ENCODE peak calls at places on chromosomes 6 and 20, in five cellular contexts. U is fibroblast of lung, M is uterus, R is keratinocyte, L is aorta. Z is an unnamed sample.

GRCh38 chr6:126188271-126188909 is 151.5 kb upstream of the CENPW start:
- DNase-seq in U (peak; percentile 88), M (no peak), R (no peak), L (no peak), Z (no peak)

GRCh38 chr20:31678389-31679356 is 41.0 kb downstream of the COX4I2 start:
- DNase-seq in M (no peak), R (no peak), U (no peak), L (peak; percentile 39), Z (no peak)

GRCh38 chr6:98574991-98575390 is 259.4 kb upstream of the POU3F2 start:
- DNase-seq in R (no peak), L (no peak), M (no peak), U (no peak), Z (no peak)

GRCh38 chr6:139540276-139540675 is 165.8 kb upstream of the CITED2 start:
- DNase-seq in U (peak; percentile 88), L (no peak), R (no peak), M (no peak), Z (no peak)

GRCh38 chr6:24861934-24862333 is 63.2 kb upstream of the ARMH2 start:
- DNase-seq in R (no peak), U (no peak), M (no peak), L (no peak), Z (no peak)

GRCh38 chr6:4157506-4157905 is 22.1 kb upstream of the ECI2 start:
- DNase-seq in R (no peak), M (no peak), U (no peak), L (no peak), Z (no peak)

GRCh38 chr6:33418690-33419291 is 884 bp upstream of the CUTA start:
- DNase-seq in U (no peak), L (no peak), R (no peak), M (no peak), Z (no peak)

GRCh38 chr6:38192486-38192885 is 373.0 kb downstream of the ZFAND3 start:
- DNase-seq in R (no peak), M (no peak), U (no peak), L (no peak), Z (no peak)

GRCh38 chr6:111583986-111584385 is 21.7 kb downstream of the TRAF3IP2 start:
- DNase-seq in M (no peak), U (no peak), L (no peak), R (no peak), Z (no peak)

GRCh38 chr6:12275084-12275483 is 15.1 kb upstream of the EDN1 start:
- DNase-seq in R (no peak), L (no peak), U (no peak), M (no peak), Z (no peak)

GRCh38 chr6:93282521-93283031 is 136.8 kb downstream of the EPHA7 start:
- DNase-seq in L (peak; percentile 64), M (no peak), R (no peak), U (no peak), Z (peak; percentile 34)

GRCh38 chr6:118252474-118252873 is 295.6 kb upstream of the PLN start:
- DNase-seq in R (no peak), L (no peak), U (no peak), M (no peak), Z (no peak)

GRCh38 chr20:40753472-40753871 is 64.4 kb upstream of the MAFB start:
- DNase-seq in U (no peak), R (no peak), L (no peak), M (no peak), Z (no peak)

GRCh38 chr6:20791074-20791473 is 256.8 kb downstream of the CDKAL1 start:
- DNase-seq in L (no peak), U (no peak), M (no peak), R (no peak), Z (no peak)

GRCh38 chr6:116424001-116424400 is 37.2 kb upstream of the CALHM6 start:
- DNase-seq in R (no peak), U (no peak), M (no peak), L (no peak), Z (no peak)

GRCh38 chr20:10093087-10093591 is 58.4 kb downstream of the ANKEF1 start:
- DNase-seq in U (peak; percentile 68), R (no peak), L (no peak), M (no peak), Z (no peak)

GRCh38 chr6:35489995-35490791 is 6.7 kb downstream of the TEAD3 start:
- DNase-seq in R (no peak), U (peak; percentile 84), M (peak; percentile 96), L (peak; percentile 97), Z (peak; percentile 70)

DNA sequence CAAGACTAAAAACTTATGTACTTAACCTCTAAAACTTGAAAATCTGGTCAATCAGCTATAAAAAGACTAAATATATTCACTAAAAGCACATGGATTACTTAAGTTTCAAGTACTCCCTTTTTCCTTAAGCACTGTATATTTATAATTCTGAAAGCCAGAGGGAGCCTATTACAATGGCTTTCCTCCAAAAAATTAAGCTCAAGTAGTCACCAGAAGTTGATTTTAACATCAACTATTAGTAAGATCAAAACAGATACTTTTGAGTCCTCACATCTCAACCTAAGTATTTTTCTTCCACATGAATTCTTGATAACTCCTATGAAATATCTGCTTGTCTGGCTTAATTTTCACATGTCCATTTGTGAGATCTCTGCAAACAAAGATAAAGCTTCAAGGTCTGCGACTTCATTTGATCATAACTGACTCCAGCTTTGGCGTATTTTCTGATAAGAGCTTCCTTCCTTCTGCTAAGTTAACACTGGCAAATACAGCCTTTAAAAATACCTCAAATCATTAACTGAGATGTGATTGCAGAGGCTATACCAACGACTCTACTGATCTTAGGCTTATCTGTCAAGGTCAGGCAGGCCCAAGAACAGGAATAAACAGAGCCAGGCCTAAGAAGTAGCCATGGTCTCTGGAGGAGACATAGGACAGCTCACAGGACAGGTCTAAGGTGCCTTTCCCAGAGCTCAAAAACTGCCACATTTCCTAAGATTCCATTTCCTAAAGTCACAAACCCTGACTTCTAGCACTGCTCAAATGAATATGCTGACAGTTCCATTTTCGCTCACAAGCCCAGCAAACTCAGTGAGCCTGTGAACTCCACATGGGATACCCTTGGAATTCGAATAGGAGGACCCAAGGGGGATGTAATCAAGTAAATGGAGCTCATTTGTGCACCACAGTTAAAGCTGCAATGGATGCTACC is 10.0 kb downstream of the SNX5 start:
- DNase-seq in R (no peak), U (peak; percentile 71), L (no peak), M (no peak), Z (no peak)
- H3K27ac ChIP-seq in R (no peak overlapping the region), U (peak overlapping the region; percentile 55), L (no peak overlapping the region), M (peak overlapping the region; percentile 57), Z (peak overlapping the region; percentile 42)

GRCh38 chr20:63691711-63692435 is 4.6 kb upstream of the TNFRSF6B start:
- DNase-seq in M (no peak), R (no peak), L (peak; percentile 75), U (no peak), Z (peak; percentile 43)

GRCh38 chr20:63690898-63691710 is 5.3 kb upstream of the TNFRSF6B start:
- DNase-seq in L (peak; percentile 76), U (no peak), R (no peak), M (no peak), Z (no peak)

GRCh38 chr20:63689046-63690000 is 7.1 kb upstream of the TNFRSF6B start:
- DNase-seq in L (no peak), R (no peak), M (no peak), U (no peak), Z (no peak)

GRCh38 chr20:63688234-63689045 is 8.0 kb upstream of the TNFRSF6B start:
- DNase-seq in U (no peak), L (no peak), M (no peak), R (no peak), Z (no peak)

DNA sequence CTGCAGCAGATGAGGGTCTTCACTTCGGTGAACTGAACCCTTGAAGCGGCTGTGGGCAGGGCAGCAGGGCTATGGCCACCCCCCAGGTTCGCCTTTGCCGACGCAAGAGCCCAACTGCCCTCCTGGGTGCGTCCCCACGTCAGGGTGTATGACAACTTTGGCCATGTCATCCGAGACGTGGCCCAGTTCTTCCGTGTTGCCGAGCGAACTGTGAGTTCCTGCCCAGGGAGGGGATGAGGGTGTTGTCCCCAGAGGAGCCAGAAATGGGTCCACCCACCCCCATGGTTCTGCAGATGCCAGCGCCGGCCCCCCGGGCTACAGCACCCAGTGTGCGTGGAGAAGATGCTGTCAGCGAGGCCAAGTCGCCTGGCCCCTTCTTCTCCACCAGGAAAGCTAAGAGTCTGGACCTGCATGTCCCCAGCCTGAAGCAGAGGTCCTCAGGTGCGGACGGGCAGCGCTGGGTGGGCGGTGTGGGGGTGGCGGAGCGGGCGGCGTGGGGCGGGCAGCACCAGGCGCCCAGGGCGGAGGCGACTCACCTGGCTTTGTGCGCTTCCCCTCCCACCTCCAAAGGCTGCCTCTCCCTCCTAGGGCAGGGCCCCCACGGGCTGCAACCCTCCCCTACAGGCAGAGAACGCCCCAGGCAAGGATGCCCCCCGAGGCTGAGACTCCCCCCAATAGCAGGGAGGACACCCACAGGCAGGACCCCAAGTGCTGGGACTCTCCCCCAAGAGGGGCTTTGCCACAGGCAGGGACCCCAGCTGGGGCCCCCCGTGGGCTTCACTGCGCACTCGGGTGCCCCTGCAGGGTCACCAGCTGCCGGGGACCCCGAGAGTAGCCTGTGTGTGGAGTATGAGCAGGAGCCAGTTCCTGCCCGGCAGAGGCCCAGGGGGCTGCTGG is 6.2 kb upstream of the TNFRSF6B start:
- DNase-seq in L (no peak), M (no peak), R (no peak), U (no peak), Z (no peak)
- H3K4me1 ChIP-seq in L (no peaks in the 10 kb centered on the region), M (peaks cover 15% of the 10 kb centered on the region), R (peaks cover 30% of the 10 kb centered on the region), U (peaks cover 25% of the 10 kb centered on the region), Z (peaks cover 55% of the 10 kb centered on the region)

DNA sequence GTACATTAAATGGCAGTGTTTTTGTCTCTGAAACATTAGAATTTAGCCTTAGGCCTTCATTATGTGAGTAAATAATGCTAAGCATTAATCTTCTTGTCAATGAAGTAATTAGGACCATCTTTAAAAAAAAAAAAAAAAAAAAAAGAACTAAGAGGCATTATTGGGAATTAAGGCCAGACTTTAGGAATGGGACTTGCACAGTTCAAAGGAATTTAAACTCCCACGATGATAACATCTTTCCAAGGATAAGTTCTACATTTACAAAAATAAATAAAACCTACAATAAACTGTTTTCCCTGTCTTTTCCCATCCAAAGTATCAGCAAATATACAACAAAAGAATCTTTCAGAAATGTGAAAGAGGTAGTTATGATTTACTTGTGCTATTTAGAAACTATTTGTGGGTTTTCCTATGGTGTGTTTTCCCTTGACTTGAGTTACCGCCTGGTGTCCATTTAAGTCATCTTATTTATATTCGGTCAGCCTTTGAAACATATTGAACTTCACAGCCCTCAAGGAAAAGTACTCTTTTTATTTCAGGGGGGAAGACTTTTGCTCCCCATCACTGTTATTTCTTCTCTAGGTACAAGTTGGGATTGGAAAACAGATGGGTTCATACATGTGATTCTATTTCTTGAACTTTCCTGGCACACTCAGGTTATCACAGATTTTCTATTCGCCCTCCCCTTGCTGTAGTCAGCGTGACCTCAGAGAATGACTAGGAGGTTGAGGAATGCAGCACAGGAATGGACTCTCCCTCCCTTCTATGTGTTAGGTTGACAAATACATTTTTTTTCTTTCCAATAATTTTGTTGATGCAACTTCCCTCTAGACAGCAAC is 13.6 kb downstream of the STMND1 start:
- DNase-seq in M (peak; percentile 18), R (peak; percentile 46), U (peak; percentile 87), L (no peak), Z (no peak)
- H3K4me3 ChIP-seq in M (no peak overlapping the region), R (no peak overlapping the region), U (no peak overlapping the region), L (no peak overlapping the region), Z (no peak overlapping the region)

GRCh38 chr6:119349041-119349340 is 570 bp downstream of the MAN1A1 start:
- DNase-seq in R (no peak), M (no peak), U (no peak), L (no peak), Z (no peak)

GRCh38 chr6:119348308-119349040 is 1.1 kb downstream of the MAN1A1 start:
- DNase-seq in U (no peak), R (no peak), M (peak; percentile 29), L (peak; percentile 84), Z (peak; percentile 51)

GRCh38 chr6:119349341-119350201 is at the start of gene MAN1A1:
- DNase-seq in U (peak; percentile 80), L (peak; percentile 96), M (peak; percentile 88), R (no peak), Z (peak; percentile 90)

GRCh38 chr6:119351005-119351394 is 1.4 kb upstream of the MAN1A1 start:
- DNase-seq in M (no peak), U (peak; percentile 81), R (no peak), L (no peak), Z (no peak)

GRCh38 chr6:119350202-119351004 is 842 bp upstream of the MAN1A1 start:
- DNase-seq in L (no peak), R (no peak), U (peak; percentile 82), M (peak; percentile 39), Z (no peak)
- H3K27ac ChIP-seq in L (peak overlapping the region; percentile 94), R (peak overlapping the region; percentile 77), U (peak overlapping the region; percentile 89), M (peak overlapping the region; percentile 93), Z (peak overlapping the region; percentile 97)

Z was measured in lower lobe of right lung.